ENCODE peak calls at places on chromosomes 3 and 15, in four cellular contexts. One of them, this sample, is unnamed.

GRCh38 chr3:25493786-25494185 is 65.7 kb downstream of the RARB start:
- DNase-seq in HuH-7.5: no peak
- DNase-seq in glutamatergic neuron: no peak
- DNase-seq in HT1080: peak
- DNase-seq in this sample: peak

GRCh38 chr15:69824075-69824876 is 273.4 kb downstream of the TLE3 start:
- DNase-seq in HT1080: no peak
- DNase-seq in glutamatergic neuron: no peak
- DNase-seq in HuH-7.5: no peak
- DNase-seq in this sample: no peak

GRCh38 chr15:67197364-67197695 is 57.1 kb downstream of the AAGAB start:
- DNase-seq in HT1080: no peak
- DNase-seq in glutamatergic neuron: no peak
- DNase-seq in HuH-7.5: no peak
- DNase-seq in this sample: no peak

GRCh38 chr3:63872135-63872924 is 8.7 kb downstream of the ATXN7 start:
- DNase-seq in HuH-7.5: no peak
- DNase-seq in HT1080: peak
- DNase-seq in glutamatergic neuron: no peak
- DNase-seq in this sample: peak

GRCh38 chr3:33732394-33732793 is 14.3 kb upstream of the CLASP2 start:
- DNase-seq in HT1080: no peak
- DNase-seq in glutamatergic neuron: no peak
- DNase-seq in HuH-7.5: no peak
- DNase-seq in this sample: peak

GRCh38 chr3:169790687-169791429 is 17.7 kb downstream of the MYNN start:
- DNase-seq in HT1080: peak
- DNase-seq in glutamatergic neuron: no peak
- DNase-seq in HuH-7.5: no peak
- DNase-seq in this sample: peak

GRCh38 chr3:72152551-72153476 is 367.9 kb upstream of the PROK2 start:
- DNase-seq in glutamatergic neuron: no peak
- DNase-seq in HuH-7.5: no peak
- DNase-seq in HT1080: peak
- DNase-seq in this sample: no peak

GRCh38 chr3:25585361-25586166 is 79.1 kb downstream of the TOP2B start:
- DNase-seq in glutamatergic neuron: no peak
- DNase-seq in HT1080: no peak
- DNase-seq in HuH-7.5: no peak
- DNase-seq in this sample: peak

GRCh38 chr3:13148126-13148525 is 74.9 kb upstream of the IQSEC1 start:
- DNase-seq in HuH-7.5: no peak
- DNase-seq in HT1080: no peak
- DNase-seq in glutamatergic neuron: no peak
- DNase-seq in this sample: no peak

GRCh38 chr3:52393959-52394670 is 50.8 kb downstream of the SEMA3G start:
- DNase-seq in HT1080: no peak
- DNase-seq in glutamatergic neuron: no peak
- DNase-seq in HuH-7.5: no peak
- DNase-seq in this sample: no peak

GRCh38 chr3:141737828-141738635 is at the start of gene RNF7:
- DNase-seq in glutamatergic neuron: peak
- DNase-seq in HT1080: peak
- DNase-seq in HuH-7.5: peak
- DNase-seq in this sample: peak

GRCh38 chr3:66673305-66673704 is 172.5 kb upstream of the LRIG1 start:
- DNase-seq in glutamatergic neuron: no peak
- DNase-seq in HuH-7.5: no peak
- DNase-seq in HT1080: no peak
- DNase-seq in this sample: no peak

GRCh38 chr15:75230524-75231371 is 27.4 kb upstream of the GOLGA6C start:
- DNase-seq in HuH-7.5: peak
- DNase-seq in glutamatergic neuron: peak
- DNase-seq in HT1080: no peak
- DNase-seq in this sample: no peak

GRCh38 chr3:24299801-24300626 is 194.6 kb downstream of the THRB start:
- DNase-seq in HuH-7.5: no peak
- DNase-seq in HT1080: peak
- DNase-seq in glutamatergic neuron: no peak
- DNase-seq in this sample: peak

GRCh38 chr15:72229076-72229946 is 1.7 kb downstream of the PKM start:
- DNase-seq in glutamatergic neuron: peak
- DNase-seq in HT1080: no peak
- DNase-seq in HuH-7.5: no peak
- DNase-seq in this sample: no peak

GRCh38 chr3:16290827-16291196 is 25.8 kb downstream of the OXNAD1 start:
- DNase-seq in glutamatergic neuron: no peak
- DNase-seq in HuH-7.5: no peak
- DNase-seq in HT1080: no peak
- DNase-seq in this sample: peak

GRCh38 chr3:98917608-98918007 is 16.1 kb upstream of the DCBLD2 start:
- DNase-seq in HuH-7.5: no peak
- DNase-seq in glutamatergic neuron: no peak
- DNase-seq in HT1080: no peak
- DNase-seq in this sample: no peak

GRCh38 chr3:162491957-162492356 is 995.3 kb downstream of the OTOL1 start:
- DNase-seq in HuH-7.5: no peak
- DNase-seq in glutamatergic neuron: no peak
- DNase-seq in HT1080: peak
- DNase-seq in this sample: peak